ENCODE peak calls at places on chromosomes 4 and X, in six cellular contexts. H, R, F, A, J and T are unnamed samples.

GRCh38 chrX:119539872-119540271 is 25.3 kb downstream of the STEEP1 start:
- DNase-seq in F (no peak), H (no peak), J (no peak), A (no peak), R (no peak), T (no peak)

GRCh38 chr4:128866281-128866680 is 56.8 kb downstream of the JADE1 start:
- DNase-seq in R (no peak), H (no peak), J (no peak), A (no peak), F (no peak), T (no peak)

GRCh38 chrX:19625612-19626011 is 110.3 kb upstream of the MAP3K15 start:
- DNase-seq in H (peak), F (no peak), J (no peak), R (no peak), A (no peak), T (no peak)

GRCh38 chr4:158496030-158496741 is 25.5 kb upstream of the RXFP1 start:
- DNase-seq in J (no peak), R (no peak), A (peak), H (peak), F (no peak), T (no peak)

GRCh38 chrX:34884693-34885277 is 57.8 kb upstream of the FAM47B start:
- DNase-seq in J (no peak), R (no peak), F (no peak), H (peak), A (no peak), T (no peak)

GRCh38 chr4:137896221-137896737 is 345.9 kb downstream of the SLC7A11 start:
- DNase-seq in F (no peak), H (peak), A (no peak), R (no peak), J (no peak), T (no peak)

GRCh38 chr4:33930497-33930896 is 2313.8 kb downstream of the ARAP2 start:
- DNase-seq in R (no peak), A (no peak), F (no peak), J (no peak), H (peak), T (no peak)

GRCh38 chrX:56798866-56799864 is 70.1 kb downstream of the NBDY start:
- DNase-seq in J (no peak), R (peak), H (no peak), A (peak), F (no peak), T (no peak)

GRCh38 chr4:153212755-153213154 is 8.5 kb downstream of the TRIM2 start:
- DNase-seq in A (no peak), J (no peak), F (no peak), R (no peak), H (no peak), T (no peak)

GRCh38 chr4:81369898-81370297 is 101.8 kb downstream of the RASGEF1B start:
- DNase-seq in H (peak), A (no peak), F (no peak), R (no peak), J (no peak), T (no peak)

GRCh38 chr4:7282786-7283185 is 90.4 kb downstream of the SORCS2 start:
- DNase-seq in J (no peak), F (no peak), A (no peak), H (no peak), R (no peak), T (no peak)

GRCh38 chrX:153593811-153594500 is 5.0 kb downstream of the CCNQ start:
- DNase-seq in F (no peak), R (no peak), H (no peak), J (no peak), A (no peak), T (no peak)

GRCh38 chrX:11269006-11269405 is 24.2 kb upstream of the AMELX start:
- DNase-seq in J (no peak), R (no peak), F (no peak), A (no peak), H (no peak), T (no peak)

GRCh38 chr4:94909645-94910044 is 151.9 kb downstream of the BMPR1B start:
- DNase-seq in H (no peak), F (no peak), J (no peak), R (no peak), A (no peak), T (no peak)

GRCh38 chrX:15395794-15396193 is 11.6 kb upstream of the VEGFD start:
- DNase-seq in A (no peak), H (no peak), R (no peak), J (no peak), F (no peak), T (no peak)

GRCh38 chrX:50996930-50997329 is 86.4 kb downstream of the BMP15 start:
- DNase-seq in R (no peak), F (no peak), H (no peak), J (no peak), A (no peak), T (no peak)

GRCh38 chr4:183873389-183874185 is 31.5 kb upstream of the STOX2 start:
- DNase-seq in H (no peak), R (no peak), F (no peak), J (no peak), A (no peak), T (no peak)

GRCh38 chr4:176779421-176779820 is 13.3 kb downstream of the VEGFC start:
- DNase-seq in H (no peak), A (no peak), R (no peak), J (no peak), F (no peak), T (no peak)

GRCh38 chr4:6381571-6382123 is 90.8 kb downstream of the PPP2R2C start:
- DNase-seq in R (peak), F (no peak), H (no peak), A (no peak), J (no peak), T (no peak)

GRCh38 chr4:143417679-143418403 is 81.2 kb downstream of the GAB1 start:
- DNase-seq in J (no peak), R (no peak), F (no peak), H (no peak), A (no peak), T (no peak)

GRCh38 chrX:136650811-136651210 is 2.9 kb downstream of the CD40LG start:
- DNase-seq in J (no peak), A (no peak), R (no peak), H (no peak), F (no peak), T (no peak)

GRCh38 chr4:187224560-187224959 is 500.9 kb upstream of the FAT1 start:
- DNase-seq in F (no peak), A (no peak), H (no peak), J (no peak), R (no peak), T (no peak)

GRCh38 chr4:106607566-106607965 is 239.0 kb upstream of the GIMD1 start:
- DNase-seq in A (no peak), H (no peak), F (no peak), J (no peak), R (no peak), T (no peak)

GRCh38 chrX:51893931-51894696 is 691 bp downstream of the MAGED1 start:
- DNase-seq in J (no peak), R (no peak), A (no peak), F (no peak), H (peak), T (no peak)

GRCh38 chr4:99593781-99594636 is 19.4 kb downstream of the MTTP start:
- DNase-seq in F (no peak), J (no peak), A (no peak), H (no peak), R (no peak), T (no peak)

GRCh38 chr4:183262776-183263100 is 57.3 kb downstream of the CLDN22 start:
- DNase-seq in J (no peak), H (no peak), A (no peak), R (no peak), F (no peak), T (no peak)

GRCh38 chr4:8472689-8473197 is 32.2 kb downstream of the TRMT44 start:
- DNase-seq in J (no peak), A (no peak), R (no peak), H (peak), F (no peak), T (no peak)

GRCh38 chrX:45722471-45722870 is 521.8 kb upstream of the DIPK2B start:
- DNase-seq in R (no peak), F (no peak), H (no peak), J (no peak), A (no peak), T (no peak)

GRCh38 chrX:139194571-139195280 is 335.8 kb upstream of the F9 start:
- DNase-seq in A (no peak), H (no peak), F (no peak), J (no peak), R (peak), T (peak)

GRCh38 chr4:9825049-9825448 is 43.6 kb downstream of the DRD5 start:
- DNase-seq in J (no peak), H (no peak), A (no peak), R (no peak), F (no peak), T (no peak)

GRCh38 chr4:20723463-20723862 is 23.2 kb downstream of the PACRGL start:
- DNase-seq in J (no peak), F (no peak), H (no peak), A (no peak), R (no peak), T (no peak)

GRCh38 chrX:111207851-111208250 is 62.4 kb downstream of the CAPN6 start:
- DNase-seq in H (no peak), A (no peak), R (no peak), J (no peak), F (no peak), T (no peak)

GRCh38 chr4:7857238-7857701 is 82.4 kb downstream of the AFAP1 start:
- DNase-seq in J (no peak), A (no peak), H (peak), R (no peak), F (no peak), T (no peak)

GRCh38 chr4:158915683-158916241 is 146.9 kb downstream of the FNIP2 start:
- DNase-seq in H (peak), F (no peak), J (no peak), A (no peak), R (no peak), T (no peak)

GRCh38 chr4:75895744-75896314 is 6.4 kb downstream of the PPEF2 start:
- DNase-seq in A (no peak), H (peak), F (no peak), J (no peak), R (no peak), T (no peak)

GRCh38 chrX:333611-334311 is 15.2 kb upstream of the GTPBP6 start:
- DNase-seq in R (peak), H (no peak), A (no peak), J (no peak), F (no peak), T (peak)

GRCh38 chr4:76017056-76017686 is 6.1 kb downstream of the CXCL10 start:
- DNase-seq in R (no peak), A (no peak), H (no peak), F (no peak), J (no peak), T (no peak)

GRCh38 chrX:140589657-140590056 is 84.8 kb upstream of the SOX3 start:
- DNase-seq in A (no peak), R (no peak), F (no peak), H (no peak), J (no peak), T (no peak)

GRCh38 chr4:165347647-165348569 is 20.4 kb downstream of the MSMO1 start:
- DNase-seq in H (no peak), F (no peak), R (no peak), A (no peak), J (no peak), T (no peak)

GRCh38 chr4:165345663-165346417 is 18.4 kb downstream of the MSMO1 start:
- DNase-seq in R (no peak), J (no peak), A (no peak), F (no peak), H (no peak), T (no peak)

DNA sequence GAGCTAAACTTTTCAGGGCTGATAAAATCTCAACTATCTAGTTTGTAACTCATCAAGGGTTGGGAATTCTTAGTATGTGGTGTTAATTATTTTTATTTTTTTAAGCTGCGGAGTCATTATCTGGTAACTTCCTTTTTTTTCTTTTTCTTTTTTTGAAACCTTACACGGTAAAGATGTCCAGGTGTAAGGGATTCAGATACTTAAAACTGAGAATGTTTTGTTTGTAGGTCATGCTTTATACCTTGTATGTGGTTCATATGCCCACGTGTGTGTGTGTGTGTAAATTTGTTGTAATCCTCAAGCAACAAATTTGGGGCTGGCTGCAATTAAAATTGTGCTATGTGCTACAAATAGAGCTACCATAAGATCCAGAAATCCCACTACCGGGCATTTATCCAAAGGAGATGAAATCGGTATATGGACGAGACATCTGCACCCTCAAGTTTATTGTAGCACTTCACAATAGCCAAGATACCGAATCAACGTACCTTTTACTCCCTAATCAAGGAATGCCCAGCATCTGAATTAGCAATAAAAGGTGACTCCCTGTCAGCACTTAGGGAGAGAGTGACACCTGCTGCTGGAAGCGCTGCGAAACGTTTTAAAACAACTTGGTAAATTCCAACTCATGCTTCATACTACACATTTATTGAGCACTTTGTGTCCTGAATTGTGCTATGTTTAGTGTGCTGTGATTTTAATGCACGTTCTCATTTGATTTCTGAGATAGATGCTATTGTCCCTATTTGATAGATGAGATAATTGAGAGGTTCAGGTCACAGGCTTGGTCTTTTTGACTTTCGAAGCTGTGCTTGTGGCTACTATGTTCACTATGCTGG is 16.1 kb downstream of the MSMO1 start:
- DNase-seq in A (no peak), R (no peak), H (no peak), J (no peak), F (no peak), T (no peak)
- TF ChIP-seq CTCF in A (no peak), R (no peak), H (no peak), J (no peak), F (no peak), T (peak)

DNA sequence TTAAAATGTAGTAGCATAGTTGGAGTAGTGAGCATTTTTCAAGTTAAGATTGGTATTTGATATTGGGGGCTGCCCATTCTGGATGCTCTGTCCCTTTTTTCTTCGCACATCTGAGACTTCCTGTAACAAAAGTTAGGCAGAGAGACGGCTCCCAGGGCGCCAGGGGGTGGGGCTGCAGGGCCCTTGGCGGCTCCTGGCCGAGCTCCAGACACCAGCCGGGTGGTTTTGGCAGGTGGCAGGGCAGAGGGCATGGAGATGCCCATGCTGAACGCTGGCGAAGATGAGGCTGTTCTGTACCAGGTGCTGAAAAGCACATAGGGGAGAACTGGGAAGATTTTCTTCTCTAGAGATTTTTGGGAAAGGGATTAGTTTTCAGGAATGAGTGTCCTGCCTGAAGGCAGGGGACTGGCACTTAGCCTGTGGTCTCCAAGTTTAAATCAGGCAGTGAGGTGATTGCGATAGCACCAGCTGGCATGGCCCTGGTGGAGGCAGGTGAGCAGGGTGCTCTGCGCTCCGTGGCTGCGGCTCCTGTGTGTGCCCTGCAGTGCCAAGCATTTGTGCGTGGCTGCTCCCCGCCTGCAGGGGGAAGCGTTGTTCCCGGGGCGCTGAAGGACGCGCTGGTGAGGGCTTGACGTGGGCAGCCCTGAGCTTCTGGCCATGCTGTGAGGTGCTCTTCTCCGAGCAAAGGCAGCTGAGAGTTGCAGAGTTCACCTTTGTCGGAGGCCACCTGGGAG is 23.6 kb upstream of the HGFAC start:
- DNase-seq in F (no peak), J (no peak), H (no peak), A (no peak), R (peak), T (peak)
- TF ChIP-seq CTCF in F (no peak), J (no peak), H (no peak), A (no peak), R (peak), T (peak)

DNA sequence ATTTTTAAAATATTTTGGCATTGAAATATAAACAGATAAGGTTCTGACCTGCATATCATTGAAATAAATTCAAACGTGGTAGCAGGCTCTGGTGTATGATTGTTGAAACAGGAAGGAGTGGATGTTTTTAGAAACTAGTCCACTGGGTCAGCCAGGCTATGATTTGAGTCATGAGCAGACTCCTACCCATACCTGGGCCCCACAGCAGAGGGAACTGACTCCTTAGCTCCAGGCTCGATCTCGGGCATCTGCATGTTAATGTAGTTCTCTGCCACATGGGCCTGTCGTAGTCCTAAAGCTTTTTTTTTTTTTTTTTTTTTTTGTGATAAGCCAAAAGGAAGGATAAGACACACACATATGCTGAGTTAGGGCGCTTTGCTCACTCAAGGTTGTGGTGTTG is 27.1 kb downstream of the OFD1 start:
- DNase-seq in H (peak), A (no peak), F (no peak), J (no peak), R (no peak), T (no peak)
- TF ChIP-seq CTCF in H (no peak), A (no peak), F (no peak), J (no peak), R (no peak), T (no peak)

DNA sequence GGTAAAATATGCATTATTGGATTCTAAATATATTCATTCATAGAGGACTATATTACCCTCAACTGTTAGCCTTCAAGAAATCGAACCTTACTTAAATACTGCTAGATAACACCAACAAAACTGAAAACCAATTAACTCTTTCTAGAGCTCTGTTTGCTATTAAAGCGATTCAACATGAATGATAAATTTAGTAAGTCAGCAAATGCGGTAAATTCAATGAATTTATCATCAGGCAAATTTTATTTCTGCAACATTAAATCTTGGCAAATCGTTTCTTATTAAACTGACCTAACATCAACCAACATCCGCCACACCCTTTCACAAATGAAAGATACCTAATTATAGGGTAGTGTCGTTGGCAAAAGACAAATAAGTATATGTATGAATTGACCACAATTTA is 26.4 kb upstream of the HELT start:
- DNase-seq in A (no peak), F (no peak), J (no peak), R (no peak), H (no peak), T (no peak)
- TF ChIP-seq CTCF in A (no peak), F (no peak), J (no peak), R (no peak), H (no peak), T (no peak)

DNA sequence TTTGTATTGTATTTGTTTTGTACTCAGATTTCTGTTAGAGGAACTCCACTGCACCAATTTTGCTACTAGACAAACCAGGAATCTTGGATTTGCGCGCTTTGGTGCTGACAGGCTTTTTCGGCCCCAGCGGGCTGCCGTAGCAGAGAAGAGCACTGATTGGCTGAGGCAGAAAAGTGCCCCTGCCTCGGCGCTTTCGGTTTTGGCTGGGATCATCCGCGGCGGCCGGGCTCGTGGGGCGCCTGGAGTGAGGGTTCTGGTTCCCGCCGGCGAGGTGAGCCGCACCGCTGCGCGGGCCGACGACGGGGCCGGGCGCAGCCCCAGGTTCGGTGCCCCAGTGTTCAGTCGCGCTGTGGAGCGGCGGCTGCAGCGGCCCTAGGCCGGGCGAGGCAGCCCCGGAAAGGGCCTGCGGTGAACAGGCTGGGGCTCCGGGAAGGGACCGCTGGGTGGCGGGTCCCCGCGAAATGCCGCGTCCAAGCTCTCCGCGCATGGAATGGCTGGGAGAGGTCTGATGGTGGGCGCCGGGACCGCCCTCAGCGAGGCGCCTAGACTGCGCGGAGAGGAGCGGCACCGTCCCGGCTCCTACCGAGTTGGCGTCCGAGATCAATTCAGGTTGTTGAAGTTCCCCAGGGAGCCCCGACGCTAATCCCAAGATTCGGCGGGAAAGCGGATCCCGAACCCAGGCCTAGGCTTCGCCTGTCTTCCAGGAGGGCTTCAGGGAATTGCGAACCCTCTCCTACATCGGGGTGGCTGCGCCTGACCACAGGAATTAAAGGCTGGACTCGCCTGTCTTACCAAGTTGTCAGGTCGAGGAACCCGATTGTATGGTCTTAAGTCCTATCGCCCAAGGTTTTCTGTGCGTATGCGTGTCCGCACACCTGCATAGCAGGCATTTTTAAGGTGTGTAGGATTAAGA is at the start of gene LSM6:
- DNase-seq in R (peak), F (peak), A (peak), J (peak), H (peak), T (peak)
- TF ChIP-seq CTCF in R (peak), F (peak), A (no peak), J (no peak), H (no peak), T (peak)

GRCh38 chr4:122930877-122931276 is 8.5 kb upstream of the NUDT6 start:
- DNase-seq in A (no peak), J (no peak), H (peak), F (no peak), R (no peak), T (no peak)
- TF ChIP-seq CTCF in A (peak), J (no peak), H (peak), F (no peak), R (peak), T (peak)

GRCh38 chrX:25039036-25039435 is 23.3 kb upstream of the ARX start:
- DNase-seq in J (no peak), F (no peak), A (no peak), H (no peak), R (no peak), T (no peak)
- TF ChIP-seq CTCF in J (no peak), F (no peak), A (no peak), H (no peak), R (no peak), T (no peak)